ENCODE peak calls at places on chromosomes 2 and 18, in nine cellular contexts. One of them, this sample, is unnamed.

GRCh38 chr2:234044157-234044556 is 6.3 kb upstream of the SPP2 start:
- DNase-seq in transverse colon: no peak
- DNase-seq in breast epithelium: no peak
- DNase-seq in HepG2: no peak
- DNase-seq in SK-N-SH: no peak
- DNase-seq in suprapubic skin: no peak
- DNase-seq in H1: no peak
- DNase-seq in HL-60: no peak
- DNase-seq in spleen: no peak
- DNase-seq in this sample: no peak

GRCh38 chr2:161250864-161251436 is 57.3 kb upstream of the PSMD14 start:
- DNase-seq in transverse colon: no peak
- DNase-seq in HL-60: no peak
- DNase-seq in spleen: no peak
- DNase-seq in SK-N-SH: peak
- DNase-seq in H1: no peak
- DNase-seq in suprapubic skin: no peak
- DNase-seq in HepG2: peak
- DNase-seq in breast epithelium: no peak
- DNase-seq in this sample: no peak

GRCh38 chr2:1675633-1676032 is 68.7 kb downstream of the PXDN start:
- DNase-seq in suprapubic skin: peak
- DNase-seq in spleen: no peak
- DNase-seq in breast epithelium: no peak
- DNase-seq in HepG2: no peak
- DNase-seq in transverse colon: peak
- DNase-seq in H1: no peak
- DNase-seq in SK-N-SH: no peak
- DNase-seq in HL-60: no peak
- DNase-seq in this sample: peak

GRCh38 chr2:101753207-101753616 is 55.7 kb downstream of the MAP4K4 start:
- DNase-seq in HL-60: no peak
- DNase-seq in suprapubic skin: no peak
- DNase-seq in breast epithelium: no peak
- DNase-seq in H1: no peak
- DNase-seq in spleen: no peak
- DNase-seq in SK-N-SH: no peak
- DNase-seq in transverse colon: no peak
- DNase-seq in HepG2: peak
- DNase-seq in this sample: no peak

GRCh38 chr2:75047907-75048625 is 89.6 kb downstream of the POLE4 start:
- DNase-seq in H1: no peak
- DNase-seq in HL-60: no peak
- DNase-seq in SK-N-SH: no peak
- DNase-seq in spleen: no peak
- DNase-seq in breast epithelium: no peak
- DNase-seq in HepG2: no peak
- DNase-seq in suprapubic skin: no peak
- DNase-seq in transverse colon: no peak
- DNase-seq in this sample: no peak

GRCh38 chr2:144201126-144201525 is 318.8 kb downstream of the ZEB2 start:
- DNase-seq in HepG2: no peak
- DNase-seq in transverse colon: no peak
- DNase-seq in spleen: no peak
- DNase-seq in HL-60: no peak
- DNase-seq in breast epithelium: no peak
- DNase-seq in H1: no peak
- DNase-seq in SK-N-SH: no peak
- DNase-seq in suprapubic skin: no peak
- DNase-seq in this sample: no peak

GRCh38 chr2:137096693-137097092 is 331.3 kb downstream of the THSD7B start:
- DNase-seq in HL-60: no peak
- DNase-seq in suprapubic skin: no peak
- DNase-seq in breast epithelium: no peak
- DNase-seq in transverse colon: no peak
- DNase-seq in HepG2: peak
- DNase-seq in SK-N-SH: no peak
- DNase-seq in H1: no peak
- DNase-seq in spleen: no peak
- DNase-seq in this sample: no peak

GRCh38 chr2:85389139-85389538 is 21.0 kb downstream of the CAPG start:
- DNase-seq in transverse colon: no peak
- DNase-seq in suprapubic skin: no peak
- DNase-seq in SK-N-SH: no peak
- DNase-seq in breast epithelium: no peak
- DNase-seq in HL-60: no peak
- DNase-seq in spleen: peak
- DNase-seq in H1: no peak
- DNase-seq in HepG2: no peak
- DNase-seq in this sample: peak

GRCh38 chr2:117553448-117553847 is 261.0 kb upstream of the DDX18 start:
- DNase-seq in transverse colon: no peak
- DNase-seq in H1: no peak
- DNase-seq in HepG2: no peak
- DNase-seq in spleen: no peak
- DNase-seq in HL-60: no peak
- DNase-seq in suprapubic skin: no peak
- DNase-seq in breast epithelium: no peak
- DNase-seq in SK-N-SH: no peak
- DNase-seq in this sample: no peak

GRCh38 chr2:172285010-172285621 is 142.3 kb upstream of the ITGA6 start:
- DNase-seq in suprapubic skin: no peak
- DNase-seq in breast epithelium: no peak
- DNase-seq in H1: no peak
- DNase-seq in HepG2: no peak
- DNase-seq in HL-60: peak
- DNase-seq in spleen: no peak
- DNase-seq in SK-N-SH: no peak
- DNase-seq in transverse colon: no peak
- DNase-seq in this sample: no peak

GRCh38 chr2:100887039-100887578 is 67.2 kb downstream of the NPAS2 start:
- DNase-seq in suprapubic skin: no peak
- DNase-seq in SK-N-SH: no peak
- DNase-seq in spleen: no peak
- DNase-seq in transverse colon: no peak
- DNase-seq in breast epithelium: no peak
- DNase-seq in HL-60: no peak
- DNase-seq in HepG2: no peak
- DNase-seq in H1: no peak
- DNase-seq in this sample: no peak

GRCh38 chr18:44837491-44838185 is 156.9 kb downstream of the SETBP1 start:
- DNase-seq in spleen: no peak
- DNase-seq in H1: no peak
- DNase-seq in HL-60: no peak
- DNase-seq in breast epithelium: no peak
- DNase-seq in HepG2: no peak
- DNase-seq in suprapubic skin: no peak
- DNase-seq in SK-N-SH: no peak
- DNase-seq in transverse colon: no peak
- DNase-seq in this sample: no peak

GRCh38 chr2:223090081-223090480 is 38.1 kb downstream of the KCNE4 start:
- DNase-seq in transverse colon: no peak
- DNase-seq in suprapubic skin: no peak
- DNase-seq in breast epithelium: no peak
- DNase-seq in HepG2: no peak
- DNase-seq in HL-60: no peak
- DNase-seq in SK-N-SH: no peak
- DNase-seq in H1: no peak
- DNase-seq in spleen: no peak
- DNase-seq in this sample: no peak

GRCh38 chr2:223092667-223093066 is 40.7 kb downstream of the KCNE4 start:
- DNase-seq in HepG2: no peak
- DNase-seq in SK-N-SH: no peak
- DNase-seq in spleen: no peak
- DNase-seq in HL-60: no peak
- DNase-seq in H1: no peak
- DNase-seq in transverse colon: no peak
- DNase-seq in suprapubic skin: no peak
- DNase-seq in breast epithelium: no peak
- DNase-seq in this sample: no peak

GRCh38 chr2:223088866-223089265 is 36.9 kb downstream of the KCNE4 start:
- DNase-seq in spleen: no peak
- DNase-seq in SK-N-SH: no peak
- DNase-seq in HepG2: no peak
- DNase-seq in H1: no peak
- DNase-seq in breast epithelium: no peak
- DNase-seq in suprapubic skin: no peak
- DNase-seq in HL-60: no peak
- DNase-seq in transverse colon: no peak
- DNase-seq in this sample: no peak

GRCh38 chr2:223093436-223093839 is 41.4 kb downstream of the KCNE4 start:
- DNase-seq in spleen: no peak
- DNase-seq in SK-N-SH: no peak
- DNase-seq in H1: no peak
- DNase-seq in transverse colon: no peak
- DNase-seq in breast epithelium: no peak
- DNase-seq in suprapubic skin: peak
- DNase-seq in HepG2: no peak
- DNase-seq in HL-60: no peak
- DNase-seq in this sample: no peak

DNA sequence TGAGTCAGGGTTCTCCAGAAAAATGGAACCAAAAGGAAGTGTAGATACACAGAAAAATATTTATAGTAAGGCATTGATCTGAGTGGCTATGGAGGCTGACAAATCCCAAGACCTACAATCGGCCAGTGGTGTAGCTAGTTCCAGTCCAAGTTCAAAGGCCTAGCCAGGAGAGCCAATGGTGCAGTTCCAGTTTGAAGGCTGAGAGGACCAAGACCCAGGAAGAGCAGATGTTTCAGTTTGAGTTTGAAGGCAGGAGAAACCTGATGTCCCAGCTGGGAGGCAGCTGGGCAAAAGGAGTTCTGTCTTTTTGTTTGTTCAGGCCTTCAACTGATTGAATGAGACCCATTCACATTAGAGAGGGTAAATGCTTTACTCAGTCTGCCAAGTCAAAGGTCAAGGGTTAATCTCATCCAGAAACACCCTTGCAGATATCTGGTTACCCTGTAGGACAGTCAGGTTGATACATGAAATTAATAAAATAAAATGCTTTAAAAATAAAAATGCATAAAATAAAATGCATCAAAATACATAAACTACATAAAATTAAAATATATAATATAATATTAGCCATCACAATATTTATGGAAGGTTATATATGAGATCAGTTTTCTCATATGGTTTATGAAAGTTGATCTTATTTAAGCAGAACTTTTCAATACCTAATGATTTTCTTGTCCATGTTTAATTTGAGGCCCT is 38.7 kb downstream of the KCNE4 start:
- DNase-seq in suprapubic skin: no peak
- DNase-seq in HL-60: no peak
- DNase-seq in transverse colon: no peak
- DNase-seq in H1: no peak
- DNase-seq in SK-N-SH: no peak
- DNase-seq in spleen: no peak
- DNase-seq in HepG2: peak
- DNase-seq in breast epithelium: no peak
- DNase-seq in this sample: no peak
- TF ChIP-seq POLR2AphosphoS5 in suprapubic skin: no peak
- TF ChIP-seq POLR2AphosphoS5 in HL-60: no peak
- TF ChIP-seq POLR2AphosphoS5 in transverse colon: no peak
- TF ChIP-seq POLR2AphosphoS5 in H1: no peak
- TF ChIP-seq POLR2AphosphoS5 in SK-N-SH: no peak
- TF ChIP-seq POLR2AphosphoS5 in spleen: no peak
- TF ChIP-seq POLR2AphosphoS5 in HepG2: no peak
- TF ChIP-seq POLR2AphosphoS5 in breast epithelium: no peak
- TF ChIP-seq POLR2AphosphoS5 in this sample: no peak

GRCh38 chr2:29147963-29148362 is 32.7 kb downstream of the CLIP4 start:
- DNase-seq in spleen: no peak
- DNase-seq in H1: no peak
- DNase-seq in transverse colon: no peak
- DNase-seq in suprapubic skin: no peak
- DNase-seq in breast epithelium: no peak
- DNase-seq in HL-60: no peak
- DNase-seq in SK-N-SH: no peak
- DNase-seq in HepG2: no peak
- DNase-seq in this sample: no peak
- H3K4me3 ChIP-seq in spleen: no peak
- H3K4me3 ChIP-seq in H1: no peak
- H3K4me3 ChIP-seq in transverse colon: no peak
- H3K4me3 ChIP-seq in suprapubic skin: no peak
- H3K4me3 ChIP-seq in breast epithelium: no peak
- H3K4me3 ChIP-seq in HL-60: no peak
- H3K4me3 ChIP-seq in SK-N-SH: no peak
- H3K4me3 ChIP-seq in HepG2: no peak
- H3K4me3 ChIP-seq in this sample: no peak

GRCh38 chr2:38602732-38603401 is at the start of gene HNRNPLL:
- DNase-seq in breast epithelium: peak
- DNase-seq in HL-60: peak
- DNase-seq in suprapubic skin: peak
- DNase-seq in H1: peak
- DNase-seq in transverse colon: peak
- DNase-seq in spleen: peak
- DNase-seq in SK-N-SH: peak
- DNase-seq in HepG2: peak
- DNase-seq in this sample: peak
- TF ChIP-seq POLR2AphosphoS5 in breast epithelium: peak
- TF ChIP-seq POLR2AphosphoS5 in HL-60: peak
- TF ChIP-seq POLR2AphosphoS5 in suprapubic skin: peak
- TF ChIP-seq POLR2AphosphoS5 in H1: peak
- TF ChIP-seq POLR2AphosphoS5 in transverse colon: peak
- TF ChIP-seq POLR2AphosphoS5 in spleen: peak
- TF ChIP-seq POLR2AphosphoS5 in SK-N-SH: peak
- TF ChIP-seq POLR2AphosphoS5 in HepG2: peak
- TF ChIP-seq POLR2AphosphoS5 in this sample: peak

DNA sequence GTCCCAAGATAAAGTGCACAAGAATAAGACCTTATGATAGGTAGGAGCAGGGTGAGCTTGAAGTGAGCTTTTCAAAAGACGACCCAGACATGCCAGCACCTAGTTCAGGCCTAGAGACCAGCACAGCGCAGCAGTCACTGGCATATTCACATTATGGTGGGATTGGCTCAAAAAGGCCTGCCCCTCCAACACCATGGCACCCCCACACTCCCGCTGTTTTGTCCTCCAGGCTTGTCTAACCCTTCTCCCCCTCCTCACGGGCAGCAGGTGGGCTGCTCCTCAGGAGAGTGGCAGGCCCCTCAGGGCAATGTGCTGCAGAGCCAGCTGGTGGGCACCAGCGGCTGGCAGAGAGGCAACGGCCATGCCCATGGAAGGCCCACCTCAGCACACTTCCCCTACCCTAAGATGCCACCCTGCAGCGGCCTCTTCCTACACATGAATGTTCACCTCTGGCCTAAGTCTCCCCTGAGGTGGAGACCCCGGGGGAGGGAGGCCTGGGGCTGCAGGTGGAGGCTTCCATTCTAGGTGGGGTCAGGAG is 25.6 kb downstream of the EMX1 start:
- DNase-seq in transverse colon: no peak
- DNase-seq in breast epithelium: no peak
- DNase-seq in spleen: no peak
- DNase-seq in suprapubic skin: no peak
- DNase-seq in H1: no peak
- DNase-seq in HL-60: no peak
- DNase-seq in HepG2: no peak
- DNase-seq in SK-N-SH: no peak
- DNase-seq in this sample: no peak
- H3K4me3 ChIP-seq in transverse colon: no peak
- H3K4me3 ChIP-seq in breast epithelium: no peak
- H3K4me3 ChIP-seq in spleen: no peak
- H3K4me3 ChIP-seq in suprapubic skin: no peak
- H3K4me3 ChIP-seq in H1: no peak
- H3K4me3 ChIP-seq in HL-60: no peak
- H3K4me3 ChIP-seq in HepG2: no peak
- H3K4me3 ChIP-seq in SK-N-SH: no peak
- H3K4me3 ChIP-seq in this sample: no peak

This sample was measured in sigmoid colon.